ENCODE peak calls at places on chromosomes 12 and 14, in seven cellular contexts. M is cardiac fibroblast; S is WTC11; F is adrenal gland; Y is activated CD4-positive, alpha-beta T cell treated with anti-CD3 and anti-CD28 coated beads for 4 hours; X is stimulated activated CD8-positive, alpha-beta memory T cell treated with anti-CD3 and anti-CD28 coated beads, Interleukin-4, amount 100 ng/mL, for 1 hour; A is CD4-positive, alpha-beta T cell. T is an unnamed sample.

GRCh38 chr12:53524476-53524875 is 17.2 kb upstream of the NPFF start:
- DNase-seq in M (no peak), S (no peak), F (no peak), Y (no peak), X (no peak), A (no peak), T (no peak)

GRCh38 chr12:129927316-129927900 is 23.6 kb upstream of the TMEM132D start:
- DNase-seq in M (no peak), S (no peak), F (no peak), Y (no peak), X (no peak), A (no peak), T (no peak)

GRCh38 chr14:67571275-67571990 is 28.6 kb downstream of the PIGH start:
- DNase-seq in M (peak), S (peak), F (peak), Y (peak), X (peak), A (peak), T (peak)

GRCh38 chr12:69647178-69647577 is 36.5 kb upstream of the LRRC10 start:
- DNase-seq in M (no peak), S (no peak), F (no peak), Y (no peak), X (no peak), A (no peak), T (no peak)

GRCh38 chr12:11823043-11823442 is 173.6 kb downstream of the ETV6 start:
- DNase-seq in M (peak), S (no peak), F (no peak), Y (no peak), X (no peak), A (no peak), T (no peak)

GRCh38 chr12:128258866-128259555 is 8.0 kb upstream of the TMEM132C start:
- DNase-seq in M (no peak), S (no peak), F (no peak), Y (no peak), X (no peak), A (no peak), T (no peak)

GRCh38 chr12:46377678-46378077 is 5.1 kb upstream of the SLC38A2 start:
- DNase-seq in M (no peak), S (no peak), F (no peak), Y (no peak), X (no peak), A (no peak), T (no peak)

GRCh38 chr12:65232490-65233077 is 45.9 kb upstream of the MSRB3 start:
- DNase-seq in M (peak), S (no peak), F (no peak), Y (no peak), X (no peak), A (no peak), T (no peak)

GRCh38 chr12:43069768-43070221 is 480.2 kb upstream of the PRICKLE1 start:
- DNase-seq in M (peak), S (no peak), F (peak), Y (no peak), X (no peak), A (no peak), T (no peak)

GRCh38 chr12:31922341-31923062 is 36.7 kb upstream of the RESF1 start:
- DNase-seq in M (peak), S (no peak), F (no peak), Y (no peak), X (no peak), A (no peak), T (no peak)

GRCh38 chr12:120230326-120230973 is 29.5 kb upstream of the RPLP0 start:
- DNase-seq in M (peak), S (peak), F (peak), Y (no peak), X (no peak), A (no peak), T (peak)

GRCh38 chr14:96126339-96126770 is 78.3 kb upstream of the BDKRB2 start:
- DNase-seq in M (no peak), S (no peak), F (no peak), Y (peak), X (no peak), A (peak), T (no peak)

GRCh38 chr12:48817957-48818830 is at the start of gene CACNB3:
- DNase-seq in M (peak), S (peak), F (peak), Y (peak), X (peak), A (peak), T (peak)

GRCh38 chr12:99111600-99111999 is 466.5 kb downstream of the APAF1 start:
- DNase-seq in M (no peak), S (peak), F (no peak), Y (no peak), X (no peak), A (no peak), T (no peak)

GRCh38 chr12:76890407-76891143 is 11.8 kb upstream of the CSRP2 start:
- DNase-seq in M (no peak), S (no peak), F (no peak), Y (peak), X (no peak), A (no peak), T (no peak)

GRCh38 chr12:68342966-68343365 is 10.8 kb upstream of the MDM1 start:
- DNase-seq in M (no peak), S (no peak), F (no peak), Y (no peak), X (no peak), A (no peak), T (no peak)

GRCh38 chr12:93177208-93178153 is 200.2 kb upstream of the NUDT4 start:
- DNase-seq in M (peak), S (no peak), F (no peak), Y (no peak), X (no peak), A (no peak), T (no peak)

GRCh38 chr14:68245146-68246073 is 425.8 kb downstream of the RAD51B start:
- DNase-seq in M (peak), S (no peak), F (peak), Y (no peak), X (no peak), A (no peak), T (no peak)

GRCh38 chr14:69827560-69827959 is 30.5 kb upstream of the SLC10A1 start:
- DNase-seq in M (no peak), S (no peak), F (no peak), Y (no peak), X (no peak), A (no peak), T (peak)

GRCh38 chr12:130981947-130982346 is 28.2 kb downstream of the ADGRD1 start:
- DNase-seq in M (no peak), S (no peak), F (no peak), Y (no peak), X (no peak), A (no peak), T (no peak)

GRCh38 chr12:58602179-58602578 is 318.1 kb downstream of the LRIG3 start:
- DNase-seq in M (no peak), S (no peak), F (no peak), Y (no peak), X (no peak), A (no peak), T (no peak)

GRCh38 chr14:59175404-59175803 is 13.1 kb upstream of the DAAM1 start:
- DNase-seq in M (no peak), S (no peak), F (no peak), Y (no peak), X (no peak), A (no peak), T (no peak)

GRCh38 chr14:93984070-93984469 is 7.7 kb upstream of the ASB2 start:
- DNase-seq in M (no peak), S (no peak), F (no peak), Y (no peak), X (no peak), A (no peak), T (no peak)

GRCh38 chr12:87378526-87378925 is 650.7 kb downstream of the C12orf50 start:
- DNase-seq in M (no peak), S (no peak), F (no peak), Y (no peak), X (no peak), A (no peak), T (no peak)

GRCh38 chr14:67943947-67944346 is 124.4 kb downstream of the RAD51B start:
- DNase-seq in M (peak), S (peak), F (peak), Y (peak), X (peak), A (no peak), T (peak)

GRCh38 chr12:113172185-113172584 is 13.1 kb downstream of the DDX54 start:
- DNase-seq in M (no peak), S (no peak), F (no peak), Y (no peak), X (no peak), A (no peak), T (peak)

GRCh38 chr12:52708010-52708409 is 4.7 kb upstream of the KRT77 start:
- DNase-seq in M (no peak), S (no peak), F (no peak), Y (no peak), X (no peak), A (no peak), T (no peak)

GRCh38 chr12:127054531-127054930 is 1212.4 kb upstream of the TMEM132C start:
- DNase-seq in M (peak), S (no peak), F (no peak), Y (no peak), X (no peak), A (no peak), T (peak)

T was measured in PC-9.